ENCODE peak calls at places on chromosomes 7 and 10, in seven cellular contexts. H is CD8-positive, alpha-beta T cell; C is AG10803; Y is glutamatergic neuron; Z is brain microvascular endothelial cell; W is tibial artery; J is upper lobe of right lung. Q is an unnamed sample.

GRCh38 chr10:2985729-2986232 is 81.6 kb upstream of the PFKP start:
- DNase-seq in H (no peak), C (peak), Y (no peak), Z (peak), W (no peak), J (peak), Q (no peak)

GRCh38 chr7:91285966-91286365 is 21.7 kb downstream of the FZD1 start:
- DNase-seq in H (no peak), C (peak), Y (no peak), Z (no peak), W (no peak), J (no peak), Q (no peak)

GRCh38 chr7:55214707-55215106 is 150.4 kb upstream of the LANCL2 start:
- DNase-seq in H (no peak), C (peak), Y (no peak), Z (peak), W (no peak), J (no peak), Q (no peak)

GRCh38 chr10:71975891-71976725 is 11.9 kb downstream of the CHST3 start:
- DNase-seq in H (no peak), C (peak), Y (no peak), Z (peak), W (peak), J (peak), Q (no peak)

GRCh38 chr10:11407939-11408338 is 203.5 kb downstream of the USP6NL start:
- DNase-seq in H (peak), C (no peak), Y (no peak), Z (no peak), W (no peak), J (no peak), Q (no peak)

GRCh38 chr10:14163374-14164125 is 167.2 kb downstream of the FRMD4A start:
- DNase-seq in H (no peak), C (no peak), Y (no peak), Z (no peak), W (no peak), J (no peak), Q (no peak)

GRCh38 chr7:101137651-101138148 is 10.8 kb downstream of the SERPINE1 start:
- DNase-seq in H (no peak), C (no peak), Y (no peak), Z (peak), W (no peak), J (no peak), Q (no peak)

GRCh38 chr10:28284126-28284525 is 18.7 kb downstream of the MPP7 start:
- DNase-seq in H (no peak), C (no peak), Y (no peak), Z (no peak), W (no peak), J (no peak), Q (no peak)

GRCh38 chr7:139777304-139777890 is 401 bp downstream of the HIPK2 start:
- DNase-seq in H (no peak), C (peak), Y (peak), Z (no peak), W (no peak), J (peak), Q (peak)

GRCh38 chr7:2637505-2638223 is 5.9 kb downstream of the TTYH3 start:
- DNase-seq in H (no peak), C (no peak), Y (peak), Z (no peak), W (peak), J (peak), Q (no peak)

GRCh38 chr10:131792011-131792651 is 108.7 kb upstream of the PPP2R2D start:
- DNase-seq in H (no peak), C (no peak), Y (no peak), Z (no peak), W (peak), J (no peak), Q (no peak)

GRCh38 chr10:132834311-132834761 is 48.4 kb upstream of the NKX6-2 start:
- DNase-seq in H (no peak), C (no peak), Y (no peak), Z (no peak), W (no peak), J (no peak), Q (no peak)

GRCh38 chr7:984361-985126 is 1.6 kb downstream of the CYP2W1 start:
- DNase-seq in H (no peak), C (no peak), Y (no peak), Z (no peak), W (no peak), J (peak), Q (no peak)

GRCh38 chr10:126422561-126422960 is 34.3 kb upstream of the ADAM12 start:
- DNase-seq in H (no peak), C (peak), Y (no peak), Z (no peak), W (no peak), J (no peak), Q (no peak)

GRCh38 chr10:47378606-47379444 is 5.3 kb downstream of the ZNF488 start:
- DNase-seq in H (no peak), C (no peak), Y (no peak), Z (no peak), W (no peak), J (no peak), Q (no peak)

GRCh38 chr7:50655020-50655419 is 89.8 kb upstream of the DDC start:
- DNase-seq in H (no peak), C (no peak), Y (no peak), Z (no peak), W (peak), J (no peak), Q (no peak)

GRCh38 chr10:71763352-71764127 is 9.8 kb downstream of the VSIR start:
- DNase-seq in H (no peak), C (peak), Y (no peak), Z (no peak), W (no peak), J (no peak), Q (no peak)

GRCh38 chr10:33180390-33180789 is 154.1 kb downstream of the NRP1 start:
- DNase-seq in H (no peak), C (no peak), Y (no peak), Z (no peak), W (no peak), J (no peak), Q (no peak)

GRCh38 chr7:155987681-155988080 is 175.4 kb upstream of the SHH start:
- DNase-seq in H (no peak), C (no peak), Y (no peak), Z (no peak), W (no peak), J (no peak), Q (no peak)

GRCh38 chr7:83861-84632 is 108.3 kb upstream of the FAM20C start:
- DNase-seq in H (no peak), C (no peak), Y (no peak), Z (no peak), W (peak), J (peak), Q (no peak)

GRCh38 chr10:104337985-104338735 is at the start of gene ITPRIP:
- DNase-seq in H (peak), C (peak), Y (peak), Z (peak), W (peak), J (peak), Q (peak)
- TF ChIP-seq CTCF in H (no peak), C (peak), Y (peak), Z (peak), W (no peak), J (peak), Q (peak)

GRCh38 chr7:44111759-44112158 is 7.6 kb downstream of the AEBP1 start:
- DNase-seq in H (no peak), C (no peak), Y (no peak), Z (no peak), W (no peak), J (no peak), Q (no peak)

GRCh38 chr7:44114586-44115310 is 8.6 kb downstream of the POLD2 start:
- DNase-seq in H (no peak), C (no peak), Y (no peak), Z (no peak), W (peak), J (no peak), Q (no peak)

GRCh38 chr7:44112997-44113763 is 9.0 kb downstream of the AEBP1 start:
- DNase-seq in H (no peak), C (no peak), Y (no peak), Z (no peak), W (no peak), J (no peak), Q (no peak)

GRCh38 chr7:44112231-44112996 is 8.3 kb downstream of the AEBP1 start:
- DNase-seq in H (no peak), C (no peak), Y (no peak), Z (no peak), W (no peak), J (no peak), Q (no peak)

DNA sequence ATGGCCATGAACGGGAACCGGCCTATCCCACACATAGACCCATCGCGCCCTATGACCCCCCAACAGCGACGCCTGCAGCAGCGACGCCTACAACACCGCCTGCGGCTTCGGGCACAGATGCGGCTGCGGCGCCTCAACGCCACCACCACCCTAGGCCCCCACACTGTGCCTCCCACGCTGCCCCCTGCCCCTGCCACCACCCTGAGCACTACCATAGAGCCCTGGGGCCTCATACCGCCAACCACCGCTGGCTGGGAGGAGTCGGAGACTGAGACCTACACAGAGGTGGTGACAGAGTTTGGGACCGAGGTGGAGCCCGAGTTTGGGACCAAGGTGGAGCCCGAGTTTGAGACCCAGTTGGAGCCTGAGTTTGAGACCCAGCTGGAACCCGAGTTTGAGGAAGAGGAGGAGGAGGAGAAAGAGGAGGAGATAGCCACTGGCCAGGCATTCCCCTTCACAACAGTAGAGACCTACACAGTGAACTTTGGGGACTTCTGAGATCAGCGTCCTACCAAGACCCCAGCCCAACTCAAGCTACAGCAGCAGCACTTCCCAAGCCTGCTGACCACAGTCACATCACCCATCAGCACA is 9.5 kb downstream of the POLD2 start:
- DNase-seq in H (no peak), C (no peak), Y (no peak), Z (no peak), W (no peak), J (no peak), Q (no peak)
- TF ChIP-seq CTCF in H (no peak), C (no peak), Y (no peak), Z (no peak), W (no peak), J (no peak), Q (no peak)

GRCh38 chr10:42431095-42431494 is 207.3 kb downstream of the ZNF33B start:
- DNase-seq in H (no peak), C (no peak), Y (no peak), Z (no peak), W (no peak), J (no peak), Q (no peak)

GRCh38 chr10:42422911-42423310 is 215.5 kb downstream of the ZNF33B start:
- DNase-seq in H (no peak), C (no peak), Y (no peak), Z (no peak), W (no peak), J (no peak), Q (no peak)

GRCh38 chr10:42428534-42428933 is 209.8 kb downstream of the ZNF33B start:
- DNase-seq in H (no peak), C (peak), Y (no peak), Z (no peak), W (no peak), J (no peak), Q (no peak)
- TF ChIP-seq CTCF in H (no peak), C (peak), Y (no peak), Z (peak), W (no peak), J (peak), Q (no peak)

DNA sequence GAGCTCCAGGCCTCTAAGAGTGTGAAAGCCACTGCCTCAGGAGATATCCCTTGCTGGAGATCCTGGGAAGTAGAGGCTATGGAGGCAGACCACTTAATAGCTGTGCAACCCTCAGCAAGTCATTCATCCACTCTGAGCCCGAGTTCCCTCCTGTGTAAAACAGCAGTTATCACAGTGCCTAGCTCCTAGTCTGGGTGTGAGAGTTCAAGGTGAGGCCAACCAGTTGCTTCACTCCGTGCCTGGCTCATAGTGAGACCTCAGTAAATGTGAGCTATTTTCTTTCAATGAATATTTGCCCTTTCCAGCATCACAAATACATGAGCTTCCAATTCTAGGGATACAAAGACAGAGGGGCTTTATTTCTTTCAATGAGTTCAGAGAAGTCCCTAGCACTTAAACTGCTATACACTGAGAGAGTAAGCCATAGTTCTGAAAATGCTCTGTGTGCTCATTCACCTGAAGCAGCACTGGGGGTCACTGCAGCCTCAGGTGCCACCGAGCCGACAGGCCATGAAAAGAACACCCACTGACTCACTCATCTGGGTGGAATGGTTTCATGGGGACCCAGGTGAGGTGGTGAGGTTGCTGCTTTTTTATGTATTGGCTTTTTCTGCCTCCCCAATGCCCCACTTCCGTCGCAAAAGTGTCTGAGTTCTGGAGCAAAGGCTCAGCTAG is 259.8 kb downstream of the KCNMA1 start:
- DNase-seq in H (no peak), C (no peak), Y (no peak), Z (no peak), W (no peak), J (no peak), Q (no peak)
- TF ChIP-seq CTCF in H (no peak), C (no peak), Y (no peak), Z (no peak), W (no peak), J (no peak), Q (no peak)

DNA sequence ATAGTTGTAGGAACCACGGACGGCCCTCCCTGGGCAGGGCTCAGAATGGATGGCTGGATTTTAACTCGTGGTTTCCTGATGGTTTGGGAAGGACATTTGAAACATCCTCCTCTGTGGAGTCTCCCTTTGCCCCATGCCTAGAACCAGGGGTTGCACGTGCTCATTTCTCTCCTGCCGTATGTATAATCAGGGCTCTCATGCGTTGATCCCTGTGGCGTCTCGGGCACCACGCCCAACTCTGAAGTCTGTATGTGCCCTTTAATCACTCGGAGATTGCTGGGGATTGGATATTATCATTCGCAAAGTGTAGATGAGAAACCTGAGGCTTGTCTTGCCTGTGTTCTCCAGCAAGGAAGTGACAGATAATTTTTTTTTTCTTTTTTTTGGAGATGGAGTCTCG is 257.1 kb downstream of the CAMK1D start:
- DNase-seq in H (no peak), C (no peak), Y (no peak), Z (no peak), W (no peak), J (no peak), Q (no peak)
- TF ChIP-seq CTCF in H (no peak), C (no peak), Y (no peak), Z (no peak), W (no peak), J (no peak), Q (no peak)

GRCh38 chr7:48139461-48139860 is 31.8 kb upstream of the ABCA13 start:
- DNase-seq in H (no peak), C (peak), Y (no peak), Z (no peak), W (no peak), J (no peak), Q (no peak)
- TF ChIP-seq CTCF in H (no peak), C (peak), Y (no peak), Z (peak), W (no peak), J (no peak), Q (peak)

GRCh38 chr10:9613338-9613737 is 1404.3 kb upstream of the CELF2 start:
- DNase-seq in H (no peak), C (no peak), Y (no peak), Z (no peak), W (no peak), J (no peak), Q (no peak)

DNA sequence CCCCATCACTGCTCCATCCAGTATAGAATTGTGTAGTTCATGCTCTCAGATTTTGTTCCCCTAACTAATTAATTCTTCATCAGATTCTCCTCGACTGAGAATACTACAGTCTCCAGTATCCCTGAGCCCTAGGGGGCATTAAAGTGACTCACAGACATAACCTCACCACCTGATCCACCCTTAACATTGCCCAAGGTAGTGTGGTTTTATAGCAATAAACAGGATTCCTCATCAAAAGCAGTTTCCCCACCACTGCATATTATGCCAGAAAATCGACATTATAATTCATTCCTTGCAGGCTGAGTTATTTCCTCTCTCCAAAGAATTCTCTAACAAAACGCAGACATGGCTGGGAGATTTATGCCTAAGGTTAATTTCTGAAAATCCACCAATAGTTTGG is 1402.5 kb upstream of the CELF2 start:
- DNase-seq in H (no peak), C (peak), Y (no peak), Z (no peak), W (no peak), J (no peak), Q (no peak)
- TF ChIP-seq CTCF in H (no peak), C (no peak), Y (no peak), Z (no peak), W (no peak), J (no peak), Q (no peak)

DNA sequence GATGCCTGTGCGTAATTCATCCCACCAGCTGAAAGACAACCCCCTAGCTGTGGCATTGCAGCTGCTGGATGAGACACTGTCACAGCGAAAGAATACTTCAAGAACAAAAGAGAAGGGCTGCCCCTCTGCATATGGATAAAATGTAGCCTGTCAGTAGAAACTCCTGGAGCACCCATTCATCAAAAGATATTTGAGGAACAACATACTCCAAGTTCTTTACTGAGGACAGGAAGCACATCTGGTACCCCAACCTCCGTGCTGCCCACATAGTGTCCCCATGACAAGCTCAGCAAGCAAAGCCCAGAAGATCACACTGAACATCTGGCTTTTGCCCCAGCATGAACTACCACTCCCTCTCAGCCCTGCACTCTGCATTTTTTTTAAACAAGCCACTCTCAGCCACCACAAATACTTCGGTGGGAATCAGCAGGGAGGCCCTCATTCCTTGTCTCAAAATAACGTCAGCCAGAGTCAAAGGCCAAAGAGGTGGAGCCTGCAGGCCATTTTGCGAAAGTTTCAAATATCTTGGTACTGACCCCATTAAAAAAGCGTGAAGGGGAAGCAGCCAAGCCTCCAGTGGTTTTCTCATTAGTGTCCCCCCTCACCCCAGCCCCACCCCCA is 1.7 kb downstream of the CREB3L2 start:
- DNase-seq in H (no peak), C (peak), Y (peak), Z (peak), W (peak), J (no peak), Q (peak)
- TF ChIP-seq CTCF in H (no peak), C (no peak), Y (no peak), Z (peak), W (no peak), J (no peak), Q (peak)

Q was measured in neural crest cell.